ENCODE peak calls at places on chromosomes 2 and 18, in ten cellular contexts. V is heart right ventricle, S is IMR-90, W is kidney, N is uterus, Y is HCT116, Q is PC-9, Z is mucosa of descending colon, O is tibial artery, L is PC-3. M is an unnamed sample. For H3K4me1 and H3K9me3, the result is how much of the 10 kb centered on the place peaks cover.

GRCh38 chr2:210000464-210001324 is 1.7 kb upstream of the RPE start:
- DNase-seq in V (no peak), S (no peak), W (peak), N (no peak), Y (no peak), Q (no peak), Z (no peak), O (no peak), L (no peak), M (no peak)

GRCh38 chr2:172084734-172085459 is 410 bp upstream of the DLX1 start:
- DNase-seq in V (peak), S (peak), W (peak), N (peak), Y (peak), Q (peak), Z (peak), O (peak), L (peak), M (peak)

GRCh38 chr2:19321946-19322345 is 36.5 kb downstream of the OSR1 start:
- DNase-seq in V (no peak), S (peak), W (no peak), N (no peak), Y (no peak), Q (no peak), Z (no peak), O (no peak), L (no peak), M (no peak)

GRCh38 chr2:235857613-235858012 is 310.6 kb downstream of the GBX2 start:
- DNase-seq in V (no peak), S (peak), W (no peak), N (no peak), Y (no peak), Q (no peak), Z (no peak), O (no peak), L (no peak), M (no peak)

GRCh38 chr2:6036211-6036610 is 344.0 kb downstream of the SOX11 start:
- DNase-seq in V (no peak), S (no peak), W (no peak), N (no peak), Y (no peak), Q (no peak), Z (no peak), O (no peak), L (no peak), M (no peak)

GRCh38 chr2:218290316-218291261 is 1.7 kb downstream of the TMBIM1 start:
- DNase-seq in V (no peak), S (no peak), W (no peak), N (no peak), Y (no peak), Q (no peak), Z (peak), O (no peak), L (no peak), M (no peak)

GRCh38 chr18:67232406-67232805 is 284.1 kb downstream of the DSEL start:
- DNase-seq in V (no peak), S (peak), W (no peak), N (no peak), Y (no peak), Q (no peak), Z (no peak), O (no peak), L (peak), M (no peak)

GRCh38 chr2:217185265-217185995 is 325.6 kb upstream of the TNP1 start:
- DNase-seq in V (no peak), S (peak), W (no peak), N (no peak), Y (no peak), Q (no peak), Z (no peak), O (no peak), L (no peak), M (no peak)

GRCh38 chr2:165369131-165369935 is 100.2 kb upstream of the CSRNP3 start:
- DNase-seq in V (no peak), S (no peak), W (no peak), N (no peak), Y (no peak), Q (no peak), Z (no peak), O (no peak), L (no peak), M (peak)

GRCh38 chr2:119248311-119248710 is 24.7 kb downstream of the STEAP3 start:
- DNase-seq in V (no peak), S (peak), W (no peak), N (no peak), Y (no peak), Q (no peak), Z (no peak), O (peak), L (no peak), M (no peak)

GRCh38 chr2:205692095-205692494 is 9.8 kb downstream of the NRP2 start:
- DNase-seq in V (no peak), S (peak), W (no peak), N (no peak), Y (no peak), Q (no peak), Z (no peak), O (no peak), L (peak), M (no peak)

GRCh38 chr2:128379021-128380005 is 60.6 kb upstream of the HS6ST1 start:
- DNase-seq in V (peak), S (peak), W (peak), N (peak), Y (no peak), Q (no peak), Z (peak), O (peak), L (no peak), M (peak)

GRCh38 chr2:199989822-199990221 is 34.4 kb downstream of the MAIP1 start:
- DNase-seq in V (no peak), S (peak), W (no peak), N (no peak), Y (no peak), Q (no peak), Z (peak), O (no peak), L (no peak), M (no peak)
- H3K4me1 ChIP-seq in V (under half), S (under half), W (under half), N (under half), Y (under half), Q (under half), Z (under half), O (under half), L (under half), M (under half)

GRCh38 chr2:160092445-160092844 is 30.0 kb upstream of the PLA2R1 start:
- DNase-seq in V (no peak), S (no peak), W (peak), N (no peak), Y (no peak), Q (no peak), Z (no peak), O (no peak), L (no peak), M (no peak)
- H3K9me3 ChIP-seq in V (half or more), S (under half), W (under half), N (under half), Y (under half), Q (under half), Z (half or more), O (under half), L (under half), M (under half)

GRCh38 chr2:26605195-26605968 is 35.8 kb downstream of the CIB4 start:
- DNase-seq in V (no peak), S (peak), W (no peak), N (no peak), Y (peak), Q (peak), Z (peak), O (peak), L (peak), M (peak)
- TF ChIP-seq CTCF in V (peak), S (peak), W (peak), N (peak), Y (peak), Q (peak), Z (peak), O (peak), L (peak), M (peak)

DNA sequence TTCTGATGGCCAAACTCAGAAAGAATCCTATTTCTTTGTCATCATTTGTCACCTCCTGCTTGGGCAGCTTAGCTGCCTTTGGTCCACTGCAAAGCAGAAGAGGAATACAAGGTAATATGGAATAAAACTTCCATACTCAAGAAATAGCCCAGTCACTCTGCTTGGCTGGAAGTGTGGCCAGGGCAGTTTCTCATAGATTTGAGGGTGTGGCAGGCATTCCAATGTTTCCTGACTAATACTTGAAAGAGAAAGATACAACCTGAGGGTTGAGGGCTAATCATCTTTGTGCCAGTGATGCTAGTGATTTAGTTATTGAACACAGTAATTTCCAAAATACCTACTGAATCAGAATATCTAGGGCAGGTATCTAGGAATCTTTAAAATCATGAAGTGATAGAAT is 83.1 kb downstream of the FAM161A start:
- DNase-seq in V (no peak), S (peak), W (no peak), N (no peak), Y (peak), Q (peak), Z (no peak), O (no peak), L (peak), M (no peak)
- H3K4me1 ChIP-seq in V (under half), S (under half), W (under half), N (under half), Y (under half), Q (under half), Z (under half), O (under half), L (under half), M (under half)

GRCh38 chr2:238773472-238773871 is 74.4 kb upstream of the TWIST2 start:
- DNase-seq in V (no peak), S (no peak), W (no peak), N (no peak), Y (no peak), Q (no peak), Z (no peak), O (no peak), L (no peak), M (no peak)
- H3K9me3 ChIP-seq in V (under half), S (under half), W (under half), N (under half), Y (under half), Q (under half), Z (under half), O (under half), L (under half), M (under half)

M was measured in Caco-2.